ENCODE peak calls at places on chromosome 11, in ten cellular contexts. A is Calu3, R is tibial nerve, W is pancreas, F is GM10248, H is SK-N-SH, E is HCT116, B is endothelial cell of umbilical vein, D is PC-3, Z is A549. U is an unnamed sample.

GRCh38 chr11:6855971-6856542 is 6.8 kb upstream of the OR10A2 start:
- DNase-seq in A (peak; percentile 3), H (no peak), W (no peak), Z (no peak), B (no peak), E (no peak), F (no peak), D (peak; percentile 73), R (no peak), U (no peak)

GRCh38 chr11:2689551-2690260 is 10.1 kb downstream of the KCNQ1OT1 start:
- DNase-seq in Z (no peak), A (no peak), B (no peak), F (no peak), E (no peak), W (no peak), R (no peak), D (no peak), H (no peak), U (no peak)

GRCh38 chr11:118133816-118134215 is 18.8 kb downstream of the SCN4B start:
- DNase-seq in A (no peak), Z (no peak), D (no peak), R (no peak), W (no peak), B (no peak), F (no peak), H (no peak), E (no peak), U (no peak)

GRCh38 chr11:117094776-117095175 is 3.5 kb downstream of the SIK3 start:
- DNase-seq in W (no peak), D (peak; percentile 21), A (no peak), R (no peak), F (no peak), E (no peak), Z (no peak), H (no peak), B (no peak), U (no peak)

GRCh38 chr11:36713715-36714114 is 115.7 kb upstream of the RAG2 start:
- DNase-seq in F (no peak), R (no peak), D (no peak), Z (no peak), H (no peak), W (no peak), E (no peak), B (no peak), A (no peak), U (no peak)

GRCh38 chr11:63939351-63939920 is 634 bp downstream of the NAA40 start:
- DNase-seq in A (no peak), H (no peak), E (no peak), Z (no peak), F (no peak), B (peak; percentile 31), R (no peak), D (peak; percentile 37), W (peak; percentile 32), U (no peak)

GRCh38 chr11:62552931-62553838 is 6.6 kb upstream of the AHNAK start:
- DNase-seq in B (peak; percentile 95), W (peak; percentile 88), E (peak; percentile 91), F (no peak), D (peak; percentile 98), Z (peak; percentile 93), A (peak; percentile 87), R (peak; percentile 79), H (no peak), U (no peak)

GRCh38 chr11:8932564-8933180 is at the start of gene C11orf16:
- DNase-seq in D (no peak), R (no peak), H (no peak), E (no peak), F (no peak), Z (no peak), W (no peak), B (no peak), A (no peak), U (no peak)

GRCh38 chr11:65431452-65432132 is 9.0 kb downstream of the NEAT1 start:
- DNase-seq in F (no peak), R (no peak), Z (no peak), D (no peak), A (no peak), B (peak; percentile 35), E (no peak), W (no peak), H (no peak), U (no peak)

GRCh38 chr11:117722074-117722473 is 74.9 kb downstream of the DSCAML1 start:
- DNase-seq in Z (no peak), W (no peak), E (no peak), B (no peak), D (no peak), R (no peak), F (no peak), H (no peak), A (no peak), U (no peak)

GRCh38 chr11:69614085-69614484 is 26.9 kb upstream of the CCND1 start:
- DNase-seq in H (no peak), E (no peak), F (no peak), D (no peak), A (no peak), R (no peak), Z (no peak), W (no peak), B (no peak), U (no peak)

GRCh38 chr11:69617220-69617619 is 23.7 kb upstream of the CCND1 start:
- DNase-seq in D (no peak), W (no peak), E (no peak), B (no peak), Z (no peak), A (no peak), R (no peak), H (no peak), F (no peak), U (no peak)

GRCh38 chr11:69611548-69612526 is 29.1 kb upstream of the CCND1 start:
- DNase-seq in H (no peak), R (no peak), B (no peak), D (no peak), F (no peak), Z (no peak), A (no peak), W (no peak), E (no peak), U (no peak)

GRCh38 chr11:69615545-69616278 is 25.2 kb upstream of the CCND1 start:
- DNase-seq in F (no peak), R (no peak), W (no peak), E (no peak), A (no peak), Z (no peak), H (no peak), B (no peak), D (no peak), U (no peak)

DNA sequence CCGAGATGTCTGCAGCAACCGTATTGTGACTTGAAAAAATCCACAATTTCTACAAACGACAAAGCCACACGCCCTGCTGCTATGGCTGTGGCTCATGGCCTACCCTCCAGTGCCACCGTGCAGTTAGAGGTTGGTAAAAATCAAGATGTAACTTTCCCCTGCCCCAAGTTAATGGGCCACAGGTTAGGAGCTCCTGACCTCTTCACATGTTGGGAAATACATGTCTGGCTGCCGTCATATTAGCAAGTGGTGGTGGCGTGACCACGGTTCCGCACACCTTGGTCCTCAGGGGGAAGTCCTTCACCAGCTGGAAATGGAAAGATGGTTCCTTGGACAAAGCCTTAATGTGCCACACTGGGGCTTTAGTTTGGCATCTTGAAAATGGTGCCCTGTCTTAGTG is 27.4 kb upstream of the CCND1 start:
- DNase-seq in B (no peak), H (no peak), A (no peak), D (no peak), Z (no peak), R (no peak), W (no peak), E (no peak), F (no peak), U (no peak)
- TF ChIP-seq CTCF in B (no peak), H (no peak), A (no peak), D (no peak), Z (no peak), R (no peak), W (no peak), E (no peak), F (no peak), U (no peak)

DNA sequence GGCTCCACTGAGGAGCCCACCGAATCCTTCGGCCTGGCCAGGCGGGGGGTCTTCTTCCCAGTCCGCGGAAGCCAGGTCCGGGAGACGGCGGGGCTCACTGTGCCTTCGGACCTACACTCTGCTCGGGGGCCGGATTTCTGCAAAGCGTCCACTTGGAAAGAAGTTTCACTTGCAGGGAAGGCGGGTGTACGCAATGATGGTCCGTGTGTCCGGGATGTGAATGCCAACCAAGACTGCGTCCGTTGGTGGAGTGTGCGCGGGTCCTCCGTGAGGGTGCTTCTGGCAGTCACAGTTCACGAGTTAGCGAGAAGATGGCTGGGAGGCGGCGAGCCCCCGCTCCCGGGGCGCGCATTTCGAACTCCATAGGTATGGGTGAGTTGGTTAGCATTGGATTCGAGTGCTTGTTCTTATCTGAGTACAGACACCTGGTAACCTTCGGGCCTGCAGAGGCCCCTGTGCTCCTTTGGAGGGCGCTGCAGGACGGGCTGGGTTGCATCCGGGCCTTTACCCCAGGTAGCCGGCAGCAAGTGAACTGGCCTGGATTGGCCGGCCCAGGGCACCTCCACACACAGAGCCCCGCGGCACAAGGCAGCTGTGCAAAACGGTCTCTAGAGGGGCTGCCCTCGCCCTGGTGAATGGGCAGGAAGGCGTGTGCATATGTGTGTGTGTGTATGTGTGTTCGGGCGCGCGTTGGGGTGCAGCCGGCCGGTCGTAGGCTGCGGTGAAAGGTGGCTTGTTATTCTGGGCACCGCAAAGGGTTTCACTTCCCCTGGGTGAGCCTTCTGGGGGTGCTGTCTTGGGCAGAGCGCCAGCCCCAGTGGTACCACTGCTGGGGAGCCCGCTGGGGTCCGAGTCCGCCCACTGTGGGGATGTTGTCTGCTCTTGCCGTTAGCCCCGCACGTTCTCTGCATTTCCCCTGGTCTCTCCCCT is 13.3 kb upstream of the CYP2R1 start:
- DNase-seq in A (no peak), H (peak; percentile 27), E (no peak), Z (peak; percentile 29), D (no peak), W (peak; percentile 88), F (peak; percentile 48), R (peak; percentile 24), B (peak; percentile 44), U (no peak)
- TF ChIP-seq CTCF in A (no peak), H (no peak), E (no peak), Z (no peak), D (no peak), W (peak; percentile 31), F (peak; percentile 54), R (no peak), B (peak; percentile 28), U (peak; percentile 9)

GRCh38 chr11:1481483-1481825 is 5.1 kb downstream of the MOB2 start:
- DNase-seq in B (no peak), A (no peak), F (no peak), R (no peak), H (no peak), W (no peak), D (no peak), E (no peak), Z (no peak), U (no peak)
- TF ChIP-seq CTCF in B (no peak), A (no peak), F (no peak), R (no peak), H (no peak), W (no peak), D (no peak), E (no peak), Z (no peak), U (no peak)

DNA sequence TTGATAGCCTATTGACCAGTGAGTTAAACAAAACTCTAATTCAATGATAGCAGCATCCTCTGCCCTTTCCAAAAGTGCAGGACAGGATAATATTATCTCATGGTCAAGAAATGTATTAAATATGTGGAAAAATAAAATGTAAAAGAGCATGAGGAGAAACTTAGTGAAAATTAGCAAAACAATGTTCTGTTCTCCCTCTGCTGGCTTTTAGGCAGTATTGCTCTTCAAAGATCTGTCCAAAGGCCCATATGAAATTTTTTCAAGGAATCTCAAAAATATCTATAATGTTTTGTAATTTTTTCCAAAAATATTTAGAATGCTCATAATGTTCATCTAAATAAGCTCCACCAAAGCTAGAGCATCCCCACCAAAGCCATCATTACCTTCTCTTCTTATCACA is 8.3 kb upstream of the ARL14EP start:
- DNase-seq in W (no peak), B (no peak), Z (no peak), E (no peak), R (no peak), H (no peak), D (peak; percentile 7), F (no peak), A (no peak), U (no peak)
- TF ChIP-seq CTCF in W (peak; percentile 22), B (peak; percentile 9), Z (peak; percentile 47), E (peak; percentile 25), R (no peak), H (peak; percentile 80), D (peak; percentile 55), F (peak; percentile 51), A (no peak), U (peak; percentile 74)

U was measured in neural crest cell.